ENCODE peak calls at places on chromosomes 7 and 10, in six cellular contexts. S is Caki2, A is midbrain, Z is AG20443, O is spleen, R is COR-L47. C is an unnamed sample.

GRCh38 chr10:9596368-9596920 is 1421.2 kb upstream of the CELF2 start:
- DNase-seq in S (peak; percentile 61), R (no peak), Z (peak; percentile 42), O (no peak), A (no peak), C (peak; percentile 57)

GRCh38 chr7:90520484-90520883 is 51.0 kb downstream of the PTTG1IP2 start:
- DNase-seq in S (no peak), O (no peak), Z (no peak), A (no peak), R (no peak), C (no peak)

GRCh38 chr10:6089334-6090219 is 743 bp downstream of the RBM17 start:
- DNase-seq in R (no peak), Z (peak; percentile 39), A (no peak), S (peak; percentile 10), O (peak; percentile 86), C (peak; percentile 16)

GRCh38 chr10:121077331-121077730 is 226.2 kb downstream of the WDR11 start:
- DNase-seq in Z (peak; percentile 47), O (no peak), A (no peak), S (no peak), R (no peak), C (no peak)

GRCh38 chr10:100683545-100684127 is 61.7 kb upstream of the PAX2 start:
- DNase-seq in Z (no peak), R (no peak), S (no peak), O (peak; percentile 48), A (no peak), C (no peak)

GRCh38 chr7:12802070-12802469 is 114.6 kb downstream of the ARL4A start:
- DNase-seq in O (no peak), S (no peak), Z (no peak), R (no peak), A (no peak), C (no peak)

GRCh38 chr7:47601119-47601880 is 19.4 kb upstream of the TNS3 start:
- DNase-seq in O (no peak), S (peak; percentile 84), A (no peak), Z (peak; percentile 62), R (no peak), C (peak; percentile 70)

GRCh38 chr10:118251791-118252190 is 90.3 kb downstream of the FAM204A start:
- DNase-seq in R (no peak), Z (peak; percentile 80), O (no peak), A (no peak), S (no peak), C (no peak)

GRCh38 chr7:152956006-152956405 is 196.5 kb downstream of the ACTR3B start:
- DNase-seq in Z (no peak), S (no peak), A (no peak), O (no peak), R (no peak), C (no peak)